ENCODE peak calls at places on chromosomes 1 and 21, in nine cellular contexts. U, Q, K, P, E, N, A, M and Y are unnamed samples.

GRCh38 chr21:43654806-43655489 is 4.3 kb downstream of the HSF2BP start:
- DNase-seq in E (no peak), Q (peak; percentile 80), P (no peak), M (no peak), K (no peak), U (no peak), A (no peak), N (no peak), Y (no peak)

GRCh38 chr1:39081266-39082139 is 55.4 kb downstream of the NDUFS5 start:
- DNase-seq in K (peak; percentile 29), N (no peak), A (no peak), U (peak; percentile 60), P (peak; percentile 82), Q (no peak), M (no peak), E (no peak), Y (peak; percentile 16)

GRCh38 chr1:58574816-58575215 is 2.2 kb downstream of the TACSTD2 start:
- DNase-seq in N (no peak), A (no peak), K (no peak), U (no peak), P (no peak), M (no peak), E (no peak), Q (no peak), Y (no peak)

GRCh38 chr1:149997585-149998262 is 12.8 kb downstream of the OTUD7B start:
- DNase-seq in Q (peak; percentile 20), P (no peak), E (no peak), N (no peak), K (no peak), M (no peak), A (no peak), U (no peak), Y (peak; percentile 9)

GRCh38 chr1:101044749-101045148 is 19.2 kb upstream of the DPH5 start:
- DNase-seq in U (no peak), P (no peak), Q (no peak), N (no peak), M (no peak), K (no peak), E (no peak), A (no peak), Y (no peak)

GRCh38 chr1:160211010-160211790 is 6.0 kb downstream of the PEA15 start:
- DNase-seq in K (no peak), M (no peak), E (no peak), A (no peak), Q (no peak), U (no peak), P (no peak), N (no peak), Y (no peak)

GRCh38 chr1:1539310-1540014 is 962 bp downstream of the TMEM240 start:
- DNase-seq in E (peak; percentile 46), N (peak; percentile 54), P (no peak), M (no peak), Q (no peak), A (no peak), U (no peak), K (no peak), Y (peak; percentile 28)

GRCh38 chr1:182304218-182305016 is 87.2 kb downstream of the GLUL start:
- DNase-seq in A (no peak), K (no peak), U (no peak), P (no peak), E (no peak), Q (no peak), M (no peak), N (peak; percentile 26), Y (no peak)

GRCh38 chr1:92484472-92485373 is 2.0 kb downstream of the GFI1 start:
- DNase-seq in E (peak; percentile 23), P (peak; percentile 90), K (peak; percentile 65), A (no peak), U (peak; percentile 54), M (peak; percentile 43), Q (peak; percentile 19), N (no peak), Y (peak; percentile 61)

GRCh38 chr1:67652800-67653199 is 32.2 kb upstream of the GADD45A start:
- DNase-seq in U (no peak), E (peak; percentile 80), Q (no peak), A (no peak), P (no peak), M (no peak), N (peak; percentile 56), K (no peak), Y (no peak)

GRCh38 chr1:3030663-3031381 is 9.6 kb downstream of the ACTRT2 start:
- DNase-seq in M (peak; percentile 27), K (no peak), E (no peak), N (no peak), U (no peak), A (no peak), Q (no peak), P (peak; percentile 61), Y (no peak)

DNA sequence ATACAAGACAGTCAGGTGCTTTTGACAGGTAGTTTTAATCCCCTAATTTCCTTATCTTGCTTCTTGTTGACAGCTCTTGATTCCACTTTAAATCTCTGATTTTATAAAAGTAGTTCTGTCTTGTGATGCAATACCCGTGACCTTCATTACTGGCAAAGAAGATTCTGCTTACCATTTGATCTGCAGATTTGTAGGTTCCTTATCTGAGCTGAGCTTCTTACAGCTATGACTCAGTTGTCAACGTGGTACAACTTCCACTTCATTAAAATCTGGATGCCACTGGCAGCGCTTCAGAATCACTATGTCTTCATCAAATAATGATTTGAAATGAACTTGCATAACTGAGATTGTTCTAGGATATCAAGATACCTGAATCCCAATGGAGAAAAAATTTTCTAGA is 543.6 kb upstream of the B3GALT2 start:
- DNase-seq in N (no peak), E (peak; percentile 57), K (no peak), A (no peak), M (no peak), Q (no peak), P (no peak), U (no peak), Y (no peak)
- H3K27me3 ChIP-seq in N (no peaks in the 10 kb centered on the region), E (no peaks in the 10 kb centered on the region), K (no peaks in the 10 kb centered on the region), A (no peaks in the 10 kb centered on the region), M (no peaks in the 10 kb centered on the region), Q (no peaks in the 10 kb centered on the region), P (no peaks in the 10 kb centered on the region), U (no peaks in the 10 kb centered on the region), Y (no peaks in the 10 kb centered on the region)

GRCh38 chr21:33023574-33024277 is 2.0 kb upstream of the OLIG2 start:
- DNase-seq in E (no peak), N (no peak), M (no peak), A (no peak), U (no peak), P (no peak), K (no peak), Q (no peak), Y (no peak)

GRCh38 chr21:33021150-33021549 is 4.6 kb upstream of the OLIG2 start:
- DNase-seq in P (no peak), U (no peak), K (no peak), Q (no peak), M (no peak), N (no peak), E (no peak), A (no peak), Y (no peak)

GRCh38 chr21:33022828-33023573 is 2.7 kb upstream of the OLIG2 start:
- DNase-seq in N (no peak), P (no peak), U (no peak), M (no peak), Q (no peak), K (no peak), E (no peak), A (no peak), Y (no peak)

GRCh38 chr21:33021667-33022066 is 4.1 kb upstream of the OLIG2 start:
- DNase-seq in Q (no peak), M (no peak), K (no peak), P (no peak), N (no peak), E (no peak), A (no peak), U (no peak), Y (no peak)

GRCh38 chr21:33022489-33022827 is 3.3 kb upstream of the OLIG2 start:
- DNase-seq in P (no peak), M (no peak), U (no peak), K (no peak), Q (no peak), E (no peak), A (no peak), N (no peak), Y (no peak)
- H3K27me3 ChIP-seq in P (peaks cover 22% of the 10 kb centered on the region), M (peaks cover 99% of the 10 kb centered on the region), U (no peaks in the 10 kb centered on the region), K (peaks cover 41% of the 10 kb centered on the region), Q (peaks cover 94% of the 10 kb centered on the region), E (peaks cover 86% of the 10 kb centered on the region), A (peaks cover 67% of the 10 kb centered on the region), N (no peaks in the 10 kb centered on the region), Y (peaks cover 38% of the 10 kb centered on the region)

DNA sequence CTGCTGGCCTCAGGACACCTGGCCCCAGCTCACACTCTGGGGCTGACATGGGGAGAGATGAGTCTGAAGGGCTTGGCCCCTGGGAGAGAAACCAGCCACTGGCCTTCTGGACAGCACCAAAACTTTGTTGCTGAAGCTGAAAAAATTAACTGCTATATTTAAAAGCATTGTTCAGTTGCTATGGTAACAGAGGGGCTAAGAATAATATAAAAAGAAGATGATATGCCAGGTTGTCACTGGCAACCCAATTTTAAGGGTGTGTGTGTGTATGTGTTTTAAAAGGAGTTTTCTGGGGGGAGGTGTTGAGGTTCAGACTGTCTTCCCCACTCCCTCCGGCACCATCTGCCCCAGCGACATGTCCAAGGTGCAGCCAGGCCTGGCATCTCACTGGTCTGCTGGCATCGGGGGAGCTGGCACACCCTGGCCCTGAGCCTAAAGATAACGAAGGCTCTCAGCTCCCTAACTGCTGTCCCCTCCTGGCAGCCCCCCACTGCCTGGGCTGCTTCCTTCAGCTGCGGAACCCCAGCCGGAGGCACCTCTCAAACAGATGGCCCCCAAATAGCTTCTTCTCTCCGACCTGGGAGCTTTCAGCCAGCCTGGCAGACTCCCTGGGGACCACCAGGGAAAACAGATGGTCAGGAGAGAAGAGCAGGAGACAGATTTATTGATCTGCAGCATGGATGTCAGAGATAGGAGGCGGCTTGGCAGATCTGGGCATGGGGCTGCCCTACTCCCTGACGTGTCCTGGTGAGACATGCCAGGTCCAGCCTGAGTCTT is 203.9 kb downstream of the HIVEP3 start:
- DNase-seq in U (no peak), N (no peak), P (no peak), K (no peak), E (no peak), Q (no peak), M (no peak), A (no peak), Y (no peak)
- H3K27me3 ChIP-seq in U (no peaks in the 10 kb centered on the region), N (no peaks in the 10 kb centered on the region), P (no peaks in the 10 kb centered on the region), K (no peaks in the 10 kb centered on the region), E (no peaks in the 10 kb centered on the region), Q (no peaks in the 10 kb centered on the region), M (no peaks in the 10 kb centered on the region), A (no peaks in the 10 kb centered on the region), Y (no peaks in the 10 kb centered on the region)

GRCh38 chr1:20372676-20373075 is 82.0 kb downstream of the VWA5B1 start:
- DNase-seq in P (no peak), K (no peak), E (no peak), M (no peak), N (no peak), U (no peak), A (no peak), Q (no peak), Y (no peak)

GRCh38 chr1:20370628-20371200 is 80.0 kb downstream of the VWA5B1 start:
- DNase-seq in K (no peak), U (no peak), M (peak; percentile 10), P (no peak), E (no peak), N (no peak), Q (peak; percentile 32), A (no peak), Y (no peak)

GRCh38 chr1:20373286-20373685 is 82.6 kb downstream of the VWA5B1 start:
- DNase-seq in Q (no peak), N (no peak), M (no peak), A (no peak), P (peak; percentile 19), E (no peak), U (no peak), K (no peak), Y (no peak)

GRCh38 chr1:20371883-20372282 is 81.2 kb downstream of the VWA5B1 start:
- DNase-seq in Q (no peak), M (no peak), U (no peak), E (no peak), A (no peak), P (no peak), K (no peak), N (no peak), Y (no peak)

GRCh38 chr1:20371411-20371810 is 80.7 kb downstream of the VWA5B1 start:
- DNase-seq in U (no peak), Q (no peak), P (peak; percentile 24), N (no peak), E (peak; percentile 27), K (no peak), M (no peak), A (no peak), Y (no peak)
- H3K27me3 ChIP-seq in U (no peaks in the 10 kb centered on the region), Q (peaks cover 17% of the 10 kb centered on the region), P (peaks cover 3% of the 10 kb centered on the region), N (no peaks in the 10 kb centered on the region), E (peaks cover 36% of the 10 kb centered on the region), K (peaks cover 1% of the 10 kb centered on the region), M (peaks cover 14% of the 10 kb centered on the region), A (no peaks in the 10 kb centered on the region), Y (peaks cover 14% of the 10 kb centered on the region)